ENCODE peak calls at places on chromosomes 2 and 18, in six cellular contexts. One of them, this sample, is unnamed.
A peak's percentile ranks its signal among the peaks of the same experiment; 100 is the strongest.

GRCh38 chr2:195779491-195779890 is 122.5 kb downstream of the SLC39A10 start:
- DNase-seq in esophagus muscularis mucosa: no peak
- DNase-seq in HepG2: no peak
- DNase-seq in HCT116: no peak
- DNase-seq in stomach: no peak
- DNase-seq in transverse colon: no peak
- DNase-seq in this sample: no peak

GRCh38 chr2:209629622-209630021 is 142.0 kb upstream of the UNC80 start:
- DNase-seq in esophagus muscularis mucosa: no peak
- DNase-seq in HCT116: no peak
- DNase-seq in transverse colon: no peak
- DNase-seq in HepG2: no peak
- DNase-seq in stomach: no peak
- DNase-seq in this sample: no peak

GRCh38 chr18:34929336-34929780 is 111.9 kb upstream of the MAPRE2 start:
- DNase-seq in transverse colon: no peak
- DNase-seq in HCT116: peak; percentile 55
- DNase-seq in esophagus muscularis mucosa: no peak
- DNase-seq in HepG2: peak; percentile 94
- DNase-seq in stomach: no peak
- DNase-seq in this sample: no peak

GRCh38 chr2:119697290-119698013 is 18.5 kb downstream of the TMEM177 start:
- DNase-seq in stomach: no peak
- DNase-seq in esophagus muscularis mucosa: no peak
- DNase-seq in HepG2: no peak
- DNase-seq in transverse colon: no peak
- DNase-seq in HCT116: no peak
- DNase-seq in this sample: no peak

GRCh38 chr2:168816369-168816768 is 13.9 kb downstream of the NOSTRIN start:
- DNase-seq in esophagus muscularis mucosa: no peak
- DNase-seq in stomach: no peak
- DNase-seq in HCT116: no peak
- DNase-seq in HepG2: no peak
- DNase-seq in transverse colon: no peak
- DNase-seq in this sample: no peak

GRCh38 chr18:79484661-79485621 is 89.2 kb downstream of the NFATC1 start:
- DNase-seq in HCT116: no peak
- DNase-seq in esophagus muscularis mucosa: no peak
- DNase-seq in stomach: no peak
- DNase-seq in transverse colon: peak; percentile 11
- DNase-seq in HepG2: peak; percentile 15
- DNase-seq in this sample: no peak

GRCh38 chr2:201985740-201986735 is 47.6 kb upstream of the FZD7 start:
- DNase-seq in stomach: peak; percentile 27
- DNase-seq in HepG2: peak; percentile 27
- DNase-seq in esophagus muscularis mucosa: no peak
- DNase-seq in HCT116: no peak
- DNase-seq in transverse colon: no peak
- DNase-seq in this sample: no peak

GRCh38 chr18:79681484-79682387 is 2.1 kb downstream of the CTDP1 start:
- DNase-seq in esophagus muscularis mucosa: no peak
- DNase-seq in HepG2: no peak
- DNase-seq in stomach: no peak
- DNase-seq in transverse colon: peak; percentile 87
- DNase-seq in HCT116: no peak
- DNase-seq in this sample: no peak

GRCh38 chr2:234949762-234950434 is 1.9 kb upstream of the SH3BP4 start:
- DNase-seq in HepG2: peak; percentile 50
- DNase-seq in transverse colon: no peak
- DNase-seq in esophagus muscularis mucosa: no peak
- DNase-seq in stomach: no peak
- DNase-seq in HCT116: no peak
- DNase-seq in this sample: no peak

GRCh38 chr18:41940506-41941215 is 14.4 kb upstream of the PIK3C3 start:
- DNase-seq in esophagus muscularis mucosa: no peak
- DNase-seq in stomach: no peak
- DNase-seq in HepG2: no peak
- DNase-seq in HCT116: no peak
- DNase-seq in transverse colon: no peak
- DNase-seq in this sample: no peak

GRCh38 chr2:222993920-222994650 is 57.9 kb upstream of the KCNE4 start:
- DNase-seq in transverse colon: peak; percentile 73
- DNase-seq in HepG2: no peak
- DNase-seq in HCT116: no peak
- DNase-seq in esophagus muscularis mucosa: peak; percentile 93
- DNase-seq in stomach: peak; percentile 82
- DNase-seq in this sample: no peak

GRCh38 chr2:9108210-9108967 is 98.2 kb upstream of the ASAP2 start:
- DNase-seq in HepG2: no peak
- DNase-seq in stomach: no peak
- DNase-seq in esophagus muscularis mucosa: no peak
- DNase-seq in transverse colon: no peak
- DNase-seq in HCT116: no peak
- DNase-seq in this sample: no peak

GRCh38 chr2:23711979-23712755 is 214.8 kb downstream of the ATAD2B start:
- DNase-seq in esophagus muscularis mucosa: no peak
- DNase-seq in HCT116: no peak
- DNase-seq in stomach: no peak
- DNase-seq in HepG2: no peak
- DNase-seq in transverse colon: no peak
- DNase-seq in this sample: no peak

GRCh38 chr2:9941196-9941995 is 10.1 kb upstream of the GRHL1 start:
- DNase-seq in stomach: no peak
- DNase-seq in HepG2: peak; percentile 84
- DNase-seq in transverse colon: no peak
- DNase-seq in HCT116: no peak
- DNase-seq in esophagus muscularis mucosa: no peak
- DNase-seq in this sample: no peak

GRCh38 chr2:3277748-3278520 is 99.7 kb downstream of the EIPR1 start:
- DNase-seq in esophagus muscularis mucosa: no peak
- DNase-seq in HepG2: no peak
- DNase-seq in stomach: no peak
- DNase-seq in HCT116: no peak
- DNase-seq in transverse colon: no peak
- DNase-seq in this sample: no peak

GRCh38 chr2:58122540-58122939 is 75.9 kb downstream of the VRK2 start:
- DNase-seq in HepG2: no peak
- DNase-seq in transverse colon: no peak
- DNase-seq in esophagus muscularis mucosa: no peak
- DNase-seq in stomach: no peak
- DNase-seq in HCT116: no peak
- DNase-seq in this sample: no peak

GRCh38 chr2:113720167-113720566 is 36.3 kb downstream of the SLC35F5 start:
- DNase-seq in esophagus muscularis mucosa: no peak
- DNase-seq in HCT116: no peak
- DNase-seq in HepG2: peak; percentile 19
- DNase-seq in stomach: no peak
- DNase-seq in transverse colon: no peak
- DNase-seq in this sample: no peak

GRCh38 chr2:69255760-69256159 is 131.3 kb downstream of the GFPT1 start:
- DNase-seq in HCT116: no peak
- DNase-seq in HepG2: no peak
- DNase-seq in transverse colon: no peak
- DNase-seq in stomach: no peak
- DNase-seq in esophagus muscularis mucosa: no peak
- DNase-seq in this sample: no peak

DNA sequence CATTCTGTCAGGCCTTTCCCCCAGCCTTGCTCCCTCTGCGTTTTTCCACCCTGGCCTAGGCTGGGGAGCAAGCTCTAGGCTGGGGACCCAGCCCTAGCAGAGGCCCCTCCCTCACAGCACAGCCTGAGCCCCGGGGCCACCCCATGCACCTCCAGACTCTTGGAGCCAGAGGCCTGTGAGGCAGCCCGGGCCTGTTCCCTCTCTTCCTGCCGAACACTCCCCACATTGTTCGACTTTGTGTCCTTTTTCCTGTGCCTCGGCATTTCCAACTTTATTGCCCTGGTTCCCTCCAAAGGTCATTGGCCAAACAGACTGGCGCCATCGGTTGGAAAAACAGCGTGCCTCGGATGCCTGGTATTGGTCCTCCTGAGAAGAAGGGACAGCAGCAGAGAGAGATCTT is 79.7 kb downstream of the HS1BP3 start:
- DNase-seq in HCT116: no peak
- DNase-seq in stomach: no peak
- DNase-seq in esophagus muscularis mucosa: no peak
- DNase-seq in HepG2: no peak
- DNase-seq in transverse colon: no peak
- DNase-seq in this sample: no peak
- TF ChIP-seq POLR2A in HCT116: no peak
- TF ChIP-seq POLR2A in stomach: no peak
- TF ChIP-seq POLR2A in esophagus muscularis mucosa: no peak
- TF ChIP-seq POLR2A in HepG2: no peak
- TF ChIP-seq POLR2A in transverse colon: no peak
- TF ChIP-seq POLR2A in this sample: no peak

GRCh38 chr2:45607701-45608100 is 3.4 kb downstream of the SRBD1 start:
- DNase-seq in esophagus muscularis mucosa: no peak
- DNase-seq in HCT116: peak; percentile 26
- DNase-seq in transverse colon: no peak
- DNase-seq in stomach: no peak
- DNase-seq in HepG2: peak; percentile 45
- DNase-seq in this sample: no peak

GRCh38 chr2:45612741-45613140 is 1.7 kb upstream of the SRBD1 start:
- DNase-seq in HCT116: no peak
- DNase-seq in HepG2: no peak
- DNase-seq in esophagus muscularis mucosa: no peak
- DNase-seq in transverse colon: no peak
- DNase-seq in stomach: no peak
- DNase-seq in this sample: no peak

GRCh38 chr2:45612265-45612664 is 1.2 kb upstream of the SRBD1 start:
- DNase-seq in stomach: no peak
- DNase-seq in HepG2: no peak
- DNase-seq in esophagus muscularis mucosa: no peak
- DNase-seq in transverse colon: no peak
- DNase-seq in HCT116: no peak
- DNase-seq in this sample: no peak

GRCh38 chr2:45611020-45611737 is at the start of gene SRBD1:
- DNase-seq in HepG2: peak; percentile 95
- DNase-seq in esophagus muscularis mucosa: peak; percentile 97
- DNase-seq in transverse colon: peak; percentile 98
- DNase-seq in stomach: peak; percentile 96
- DNase-seq in HCT116: peak; percentile 91
- DNase-seq in this sample: peak; percentile 88

DNA sequence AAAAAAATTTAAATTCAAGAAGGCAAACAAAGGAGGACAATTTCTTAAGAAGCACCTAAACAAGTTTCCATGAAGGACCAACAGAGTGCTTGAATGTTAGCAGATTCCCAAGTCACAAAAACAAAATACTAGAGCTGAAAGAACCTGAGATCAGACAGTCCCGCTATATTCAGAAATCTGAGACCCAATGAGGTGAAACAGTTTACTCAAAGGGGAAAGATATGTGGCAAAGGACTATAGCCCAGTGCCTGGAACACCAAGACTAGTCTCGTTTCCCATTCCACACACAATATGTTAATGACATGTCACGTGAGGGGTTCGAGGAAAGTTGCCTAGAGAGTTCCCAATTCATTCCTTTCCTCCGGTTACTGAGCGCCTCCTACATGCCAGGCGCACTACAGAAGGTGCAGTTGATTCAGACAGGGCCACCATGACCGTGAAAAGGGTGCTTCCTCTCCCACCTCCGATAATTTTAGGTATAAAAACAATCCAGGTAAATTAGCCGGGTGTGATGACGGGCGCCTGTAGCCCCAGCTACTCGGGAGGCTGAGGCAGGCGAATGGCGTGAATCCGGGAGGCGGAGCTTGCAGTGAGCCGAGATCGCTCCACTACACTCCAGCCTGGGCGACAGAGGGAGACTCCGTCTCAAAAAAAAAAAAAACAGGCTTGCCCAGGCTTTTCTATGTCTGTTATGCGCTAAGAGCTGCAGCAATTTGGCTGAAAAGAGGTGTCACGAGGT is 617 bp downstream of the SRBD1 start:
- DNase-seq in esophagus muscularis mucosa: no peak
- DNase-seq in HepG2: peak; percentile 80
- DNase-seq in HCT116: peak; percentile 48
- DNase-seq in transverse colon: peak; percentile 53
- DNase-seq in stomach: peak; percentile 47
- DNase-seq in this sample: peak; percentile 27
- TF ChIP-seq POLR2AphosphoS5 in esophagus muscularis mucosa: peak; percentile 57
- TF ChIP-seq POLR2AphosphoS5 in HepG2: no peak
- TF ChIP-seq POLR2AphosphoS5 in HCT116: peak; percentile 40
- TF ChIP-seq POLR2AphosphoS5 in transverse colon: peak; percentile 29
- TF ChIP-seq POLR2AphosphoS5 in stomach: no peak
- TF ChIP-seq POLR2AphosphoS5 in this sample: no peak

GRCh38 chr2:181656450-181657261 is at the start of gene CERKL:
- DNase-seq in HCT116: peak; percentile 49
- DNase-seq in stomach: peak; percentile 68
- DNase-seq in HepG2: no peak
- DNase-seq in transverse colon: peak; percentile 38
- DNase-seq in esophagus muscularis mucosa: no peak
- DNase-seq in this sample: no peak
- TF ChIP-seq POLR2A in HCT116: no peak
- TF ChIP-seq POLR2A in stomach: no peak
- TF ChIP-seq POLR2A in HepG2: no peak
- TF ChIP-seq POLR2A in transverse colon: no peak
- TF ChIP-seq POLR2A in esophagus muscularis mucosa: no peak
- TF ChIP-seq POLR2A in this sample: no peak

DNA sequence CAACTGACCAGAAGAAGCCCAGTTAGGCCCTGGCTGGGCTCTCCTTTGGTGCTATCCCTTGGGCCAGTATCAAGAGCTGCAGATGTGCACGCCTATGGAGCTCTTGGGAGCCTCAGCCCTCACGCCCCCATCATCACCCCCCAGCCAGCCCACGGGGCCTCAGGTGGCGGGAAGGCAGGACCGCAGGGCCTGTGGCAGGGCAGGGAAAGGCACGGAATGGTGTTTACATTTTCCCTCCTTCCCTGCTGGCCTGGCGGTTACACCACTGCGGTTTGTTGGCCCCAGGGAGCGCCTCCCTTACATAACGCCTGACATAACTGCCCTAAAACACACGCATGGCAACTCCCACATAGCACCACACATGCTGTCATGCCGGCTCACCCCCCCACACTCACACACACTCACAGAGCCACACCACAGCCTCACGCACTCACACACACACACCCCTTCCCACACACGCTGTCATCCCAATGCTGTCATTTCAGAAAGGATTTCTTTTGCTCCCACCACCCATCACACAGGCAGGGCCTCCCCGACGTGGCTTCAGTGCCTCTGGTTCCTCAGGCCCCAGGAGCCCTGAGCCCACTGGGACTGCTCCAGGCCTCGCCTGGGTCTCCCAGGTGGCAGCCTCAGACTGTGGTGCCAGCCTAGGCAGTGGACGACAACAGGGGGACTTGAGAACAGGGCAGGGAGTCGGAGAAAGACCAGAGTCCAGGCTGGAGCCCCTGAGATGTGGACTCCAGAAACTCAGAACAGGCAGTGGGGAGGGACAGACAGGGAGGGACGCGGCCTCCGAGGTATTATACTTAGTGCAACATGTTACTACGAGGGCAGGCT is 15.7 kb downstream of the ZFP36L2 start:
- DNase-seq in HCT116: no peak
- DNase-seq in stomach: peak; percentile 70
- DNase-seq in transverse colon: peak; percentile 68
- DNase-seq in HepG2: peak; percentile 72
- DNase-seq in esophagus muscularis mucosa: no peak
- DNase-seq in this sample: no peak
- TF ChIP-seq POLR2AphosphoS5 in HCT116: no peak
- TF ChIP-seq POLR2AphosphoS5 in stomach: no peak
- TF ChIP-seq POLR2AphosphoS5 in transverse colon: no peak
- TF ChIP-seq POLR2AphosphoS5 in HepG2: no peak
- TF ChIP-seq POLR2AphosphoS5 in esophagus muscularis mucosa: peak; percentile 65
- TF ChIP-seq POLR2AphosphoS5 in this sample: no peak

GRCh38 chr2:43754180-43754579 is 19.7 kb upstream of the DYNC2LI1 start:
- DNase-seq in transverse colon: no peak
- DNase-seq in esophagus muscularis mucosa: no peak
- DNase-seq in HepG2: no peak
- DNase-seq in HCT116: no peak
- DNase-seq in stomach: no peak
- DNase-seq in this sample: no peak
- TF ChIP-seq POLR2A in transverse colon: no peak
- TF ChIP-seq POLR2A in esophagus muscularis mucosa: no peak
- TF ChIP-seq POLR2A in HepG2: no peak
- TF ChIP-seq POLR2A in HCT116: no peak
- TF ChIP-seq POLR2A in stomach: no peak
- TF ChIP-seq POLR2A in this sample: no peak